ENCODE peak calls at places on chromosomes 3 and 15, in six cellular contexts. A, Q, N, S, K and C are unnamed samples.
A peak's percentile ranks its signal among the peaks of the same experiment; 100 is the strongest.

GRCh38 chr15:66078929-66079275 is 174.6 kb downstream of the MEGF11 start:
- DNase-seq in A (no peak), Q (no peak), N (no peak), S (no peak), K (no peak), C (no peak)

GRCh38 chr15:24880663-24881062 is 74.1 kb upstream of the SNRPN start:
- DNase-seq in A (no peak), Q (no peak), N (no peak), S (no peak), K (no peak), C (no peak)

GRCh38 chr3:44106761-44107160 is 134.9 kb upstream of the TOPAZ1 start:
- DNase-seq in A (no peak), Q (no peak), N (no peak), S (no peak), K (no peak), C (no peak)

GRCh38 chr3:160784853-160785252 is 28.8 kb downstream of the PPM1L start:
- DNase-seq in A (no peak), Q (no peak), N (no peak), S (peak; percentile 41), K (no peak), C (no peak)

GRCh38 chr3:49689046-49689886 is at the start of the genes MST1 and RNF123:
- DNase-seq in A (peak; percentile 70), Q (peak; percentile 89), N (peak; percentile 90), S (peak; percentile 90), K (peak; percentile 59), C (peak; percentile 62)

GRCh38 chr3:140078343-140078742 is 143.4 kb downstream of the CLSTN2 start:
- DNase-seq in A (no peak), Q (no peak), N (no peak), S (no peak), K (no peak), C (no peak)

GRCh38 chr3:194985031-194985578 is 285.9 kb downstream of the XXYLT1 start:
- DNase-seq in A (no peak), Q (peak; percentile 42), N (peak; percentile 79), S (peak; percentile 74), K (no peak), C (peak; percentile 37)

GRCh38 chr3:113241292-113242033 is 30.1 kb downstream of the BOC start:
- DNase-seq in A (no peak), Q (peak; percentile 35), N (no peak), S (no peak), K (no peak), C (no peak)

GRCh38 chr15:39167114-39168058 is 413.5 kb upstream of the THBS1 start:
- DNase-seq in A (no peak), Q (no peak), N (no peak), S (no peak), K (no peak), C (no peak)

GRCh38 chr15:39172380-39173281 is 408.2 kb upstream of the THBS1 start:
- DNase-seq in A (no peak), Q (peak; percentile 51), N (no peak), S (no peak), K (no peak), C (no peak)

GRCh38 chr15:39174332-39174731 is 406.5 kb upstream of the THBS1 start:
- DNase-seq in A (no peak), Q (no peak), N (no peak), S (no peak), K (no peak), C (no peak)

GRCh38 chr15:39173426-39173825 is 407.5 kb upstream of the THBS1 start:
- DNase-seq in A (no peak), Q (no peak), N (no peak), S (no peak), K (no peak), C (no peak)

DNA sequence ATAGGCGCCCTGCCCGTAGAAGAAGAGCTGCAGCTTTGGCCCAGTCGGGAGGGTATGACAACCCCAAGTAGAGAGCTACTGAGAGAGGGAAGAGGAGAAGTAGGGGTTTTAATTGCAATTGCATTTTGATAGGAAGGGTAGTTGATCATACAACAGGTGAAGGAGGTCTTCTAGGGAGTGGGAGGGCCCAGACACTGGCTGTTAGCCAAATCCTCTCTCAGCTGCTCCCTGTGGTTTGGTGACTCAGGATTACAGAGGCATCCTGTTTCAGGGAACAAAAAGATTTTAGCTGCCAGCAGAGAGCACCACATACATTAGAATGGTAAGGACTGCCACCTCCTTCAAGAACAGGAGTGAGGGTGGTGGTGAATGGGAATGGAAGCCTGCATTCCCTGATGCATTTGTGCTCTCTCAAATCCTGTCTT is 408.9 kb upstream of the THBS1 start:
- DNase-seq in A (peak; percentile 74), Q (peak; percentile 70), N (peak; percentile 41), S (peak; percentile 56), K (peak; percentile 19), C (peak; percentile 24)
- TF ChIP-seq EP300 in A (no peak), Q (no peak), N (no peak), S (no peak), K (no peak), C (no peak)

GRCh38 chr3:132723551-132723950 is 1.3 kb upstream of the NPHP3 start:
- DNase-seq in A (no peak), Q (no peak), N (no peak), S (no peak), K (no peak), C (no peak)

GRCh38 chr3:132721479-132722164 is 587 bp downstream of the NPHP3 start:
- DNase-seq in A (peak; percentile 43), Q (no peak), N (peak; percentile 65), S (peak; percentile 70), K (no peak), C (peak; percentile 37)

GRCh38 chr3:132723024-132723462 is 834 bp upstream of the NPHP3 start:
- DNase-seq in A (peak; percentile 17), Q (no peak), N (no peak), S (no peak), K (no peak), C (no peak)

GRCh38 chr3:132726341-132726823 is 4.2 kb upstream of the NPHP3 start:
- DNase-seq in A (peak; percentile 7), Q (no peak), N (no peak), S (no peak), K (no peak), C (no peak)

GRCh38 chr3:132722165-132723023 is at the start of gene NPHP3:
- DNase-seq in A (peak; percentile 77), Q (peak; percentile 99), N (peak; percentile 99), S (peak; percentile 98), K (peak; percentile 67), C (peak; percentile 95)
- TF ChIP-seq POLR2A in A (peak; percentile 87), Q (peak; percentile 64), N (peak; percentile 85), S (no peak), K (peak; percentile 88), C (peak; percentile 78)

GRCh38 chr3:146544013-146544928 is at the start of gene PLSCR1:
- DNase-seq in A (peak; percentile 96), Q (peak; percentile 92), N (peak; percentile 95), S (peak; percentile 89), K (peak; percentile 65), C (peak; percentile 77)
- TF ChIP-seq EP300 in A (no peak), Q (peak; percentile 94), N (peak; percentile 89), S (peak; percentile 84), K (peak; percentile 25), C (peak; percentile 71)

GRCh38 chr3:101049532-101049931 is 56.3 kb upstream of the ABI3BP start:
- DNase-seq in A (no peak), Q (no peak), N (no peak), S (no peak), K (no peak), C (no peak)
- TF ChIP-seq POLR2A in A (no peak), Q (no peak), N (no peak), S (no peak), K (no peak), C (no peak)

DNA sequence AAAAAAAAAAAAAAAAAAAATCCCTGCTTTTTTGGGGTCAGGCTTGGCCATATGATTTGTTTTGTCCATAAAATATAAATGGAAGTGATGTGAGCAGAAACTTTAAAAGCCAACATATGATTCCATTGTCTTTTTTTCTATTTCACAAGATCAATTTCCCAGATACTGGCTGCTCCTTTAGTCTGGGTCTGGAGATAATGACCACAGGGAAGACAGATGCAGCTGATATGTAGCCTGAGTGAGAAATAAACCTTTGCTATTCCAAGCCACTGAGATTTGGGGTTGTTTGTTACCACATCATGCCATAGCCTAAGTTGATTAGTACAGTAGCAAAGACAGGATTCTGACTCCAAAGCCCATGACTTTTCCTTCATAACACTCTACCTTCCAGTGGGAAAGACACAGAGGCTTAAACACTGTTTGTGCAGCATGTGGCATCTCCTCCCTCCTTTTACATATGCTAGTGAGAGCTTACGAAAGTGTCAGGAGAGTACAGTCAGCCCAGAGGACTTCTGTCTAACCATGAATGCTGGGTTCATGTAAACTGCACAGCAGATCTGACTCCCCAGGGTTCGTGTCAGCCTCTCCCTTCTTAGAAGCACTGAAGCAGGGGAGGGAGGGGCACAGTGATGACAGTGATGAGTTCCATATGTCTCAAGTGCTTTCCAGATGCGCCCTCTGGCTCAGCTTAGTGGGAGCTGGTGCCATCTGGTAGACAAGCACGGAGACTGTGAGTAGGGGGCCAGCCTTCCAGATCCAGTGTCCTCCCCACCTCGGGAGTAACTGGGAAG is 36.7 kb upstream of the SLC7A14 start:
- DNase-seq in A (no peak), Q (peak; percentile 51), N (no peak), S (no peak), K (no peak), C (peak; percentile 18)
- TF ChIP-seq EP300 in A (no peak), Q (no peak), N (no peak), S (no peak), K (no peak), C (no peak)